ENCODE peak calls at places on chromosomes 16 and 17, in seven cellular contexts. G is prostate gland, H is neural progenitor cell, B is tibial artery, P is body of pancreas, E is psoas muscle, J is suprapubic skin. Y is an unnamed sample.

GRCh38 chr17:81511800-81512559 is 619 bp downstream of the ACTG1 start:
- DNase-seq in G (no peak), H (no peak), B (peak), P (no peak), E (peak), J (no peak), Y (no peak)

GRCh38 chr16:69405757-69406156 is 18.7 kb upstream of the CYB5B start:
- DNase-seq in G (peak), H (no peak), B (no peak), P (no peak), E (no peak), J (no peak), Y (no peak)

GRCh38 chr16:1177750-1178149 is 24.8 kb downstream of the CACNA1H start:
- DNase-seq in G (no peak), H (no peak), B (no peak), P (no peak), E (no peak), J (no peak), Y (no peak)

GRCh38 chr16:81329947-81330346 is 15.2 kb downstream of the GAN start:
- DNase-seq in G (no peak), H (no peak), B (no peak), P (no peak), E (no peak), J (no peak), Y (no peak)

GRCh38 chr16:68873635-68874471 is 30.5 kb downstream of the TANGO6 start:
- DNase-seq in G (no peak), H (peak), B (no peak), P (no peak), E (no peak), J (no peak), Y (no peak)

GRCh38 chr17:36918260-36918691 is 19.0 kb upstream of the LHX1 start:
- DNase-seq in G (no peak), H (peak), B (no peak), P (no peak), E (no peak), J (no peak), Y (no peak)

GRCh38 chr16:3728424-3729160 is 11.3 kb upstream of the TRAP1 start:
- DNase-seq in G (no peak), H (no peak), B (no peak), P (no peak), E (no peak), J (no peak), Y (no peak)

GRCh38 chr17:14067347-14067746 is 2.0 kb upstream of the COX10 start:
- DNase-seq in G (no peak), H (no peak), B (no peak), P (no peak), E (no peak), J (no peak), Y (no peak)

GRCh38 chr17:27858621-27859305 is 34.4 kb downstream of the LYRM9 start:
- DNase-seq in G (no peak), H (no peak), B (no peak), P (no peak), E (no peak), J (no peak), Y (no peak)

GRCh38 chr16:66365588-66365987 is 903 bp upstream of the CDH5 start:
- DNase-seq in G (no peak), H (no peak), B (peak), P (no peak), E (peak), J (no peak), Y (peak)

GRCh38 chr16:72493681-72494415 is 321.9 kb upstream of the PMFBP1 start:
- DNase-seq in G (no peak), H (no peak), B (no peak), P (no peak), E (no peak), J (no peak), Y (no peak)

GRCh38 chr16:47143677-47144558 is at the start of gene NETO2:
- DNase-seq in G (peak), H (peak), B (peak), P (peak), E (peak), J (no peak), Y (no peak)

GRCh38 chr17:62892870-62893338 is 73.1 kb upstream of the TANC2 start:
- DNase-seq in G (peak), H (no peak), B (peak), P (no peak), E (no peak), J (no peak), Y (peak)

GRCh38 chr16:66444049-66444481 is 17.0 kb downstream of the BEAN1 start:
- DNase-seq in G (no peak), H (peak), B (no peak), P (no peak), E (no peak), J (peak), Y (no peak)

GRCh38 chr16:70793851-70794502 is 7.0 kb downstream of the VAC14 start:
- DNase-seq in G (no peak), H (no peak), B (no peak), P (no peak), E (no peak), J (no peak), Y (no peak)

GRCh38 chr16:57134982-57135381 is 42.6 kb downstream of the CPNE2 start:
- DNase-seq in G (no peak), H (no peak), B (no peak), P (no peak), E (no peak), J (no peak), Y (no peak)

GRCh38 chr16:84941916-84942315 is 69.4 kb downstream of the ZDHHC7 start:
- DNase-seq in G (no peak), H (no peak), B (no peak), P (no peak), E (no peak), J (no peak), Y (no peak)

GRCh38 chr17:61416540-61417363 is 17.1 kb downstream of the TBX2 start:
- DNase-seq in G (peak), H (peak), B (peak), P (peak), E (peak), J (peak), Y (peak)

GRCh38 chr17:386145-386876 is 33.7 kb upstream of the RPH3AL start:
- DNase-seq in G (peak), H (peak), B (peak), P (peak), E (peak), J (peak), Y (peak)

GRCh38 chr17:64343833-64344637 is 46.6 kb downstream of the PECAM1 start:
- DNase-seq in G (peak), H (peak), B (peak), P (peak), E (peak), J (no peak), Y (peak)

GRCh38 chr16:52574105-52574437 is 27.1 kb upstream of the TOX3 start:
- DNase-seq in G (no peak), H (no peak), B (no peak), P (no peak), E (no peak), J (no peak), Y (no peak)

GRCh38 chr16:28984619-28985135 is at the start of gene LAT:
- DNase-seq in G (no peak), H (no peak), B (no peak), P (no peak), E (peak), J (no peak), Y (no peak)

GRCh38 chr16:71383054-71383773 is 24.7 kb downstream of the CALB2 start:
- DNase-seq in G (no peak), H (peak), B (no peak), P (no peak), E (no peak), J (no peak), Y (no peak)

GRCh38 chr17:40524243-40524965 is 23.0 kb upstream of the TNS4 start:
- DNase-seq in G (no peak), H (no peak), B (no peak), P (no peak), E (no peak), J (peak), Y (peak)

GRCh38 chr17:80871341-80871740 is 120.3 kb upstream of the CHMP6 start:
- DNase-seq in G (no peak), H (no peak), B (no peak), P (no peak), E (peak), J (no peak), Y (no peak)

GRCh38 chr17:58300336-58300735 is 19.6 kb upstream of the MPO start:
- DNase-seq in G (no peak), H (no peak), B (peak), P (no peak), E (no peak), J (no peak), Y (no peak)

GRCh38 chr16:1791943-1792812 is 1.3 kb downstream of the IGFALS start:
- DNase-seq in G (no peak), H (no peak), B (no peak), P (no peak), E (no peak), J (peak), Y (no peak)

GRCh38 chr17:9269350-9270035 is 248.2 kb downstream of the NTN1 start:
- DNase-seq in G (no peak), H (no peak), B (no peak), P (no peak), E (no peak), J (no peak), Y (no peak)

GRCh38 chr17:44115585-44116415 is 7.6 kb downstream of the HDAC5 start:
- DNase-seq in G (no peak), H (peak), B (no peak), P (no peak), E (peak), J (no peak), Y (no peak)

GRCh38 chr17:75001915-75002843 is 10.3 kb upstream of the MRPL58 start:
- DNase-seq in G (no peak), H (no peak), B (no peak), P (no peak), E (peak), J (no peak), Y (no peak)

GRCh38 chr17:19360772-19361171 is 1.8 kb downstream of the B9D1 start:
- DNase-seq in G (no peak), H (no peak), B (peak), P (no peak), E (no peak), J (no peak), Y (no peak)

GRCh38 chr17:61399131-61400057 is at the start of gene TBX2:
- DNase-seq in G (no peak), H (peak), B (peak), P (peak), E (peak), J (no peak), Y (peak)

DNA sequence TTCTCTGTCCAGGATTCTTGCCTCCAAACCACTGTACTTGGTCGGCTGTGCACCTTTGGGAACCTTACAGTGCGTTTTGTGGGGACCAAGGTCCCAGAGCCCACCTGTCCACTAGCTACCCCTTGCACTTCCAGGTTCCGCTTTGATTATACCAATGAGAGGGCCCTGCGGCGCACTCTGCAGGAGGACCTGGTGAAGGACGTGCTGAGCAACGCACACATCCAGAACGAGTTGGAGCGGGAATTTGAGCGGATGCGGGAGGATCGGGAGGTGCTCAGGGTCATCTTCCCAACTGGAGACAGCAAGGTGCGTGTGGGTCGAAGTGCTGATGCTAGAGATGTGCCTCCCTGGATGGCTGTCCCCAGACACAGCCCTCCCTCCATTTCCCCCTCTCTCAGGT is 18.8 kb downstream of the POLR2A start:
- DNase-seq in G (no peak), H (peak), B (no peak), P (no peak), E (no peak), J (no peak), Y (no peak)
- TF ChIP-seq CTCF in G (no peak), H (peak), B (no peak), P (no peak), E (no peak), J (no peak), Y (no peak)

GRCh38 chr17:78736526-78737079 is 45.5 kb downstream of the CYTH1 start:
- DNase-seq in G (peak), H (no peak), B (peak), P (peak), E (peak), J (peak), Y (peak)
- TF ChIP-seq CTCF in G (peak), H (no peak), B (no peak), P (no peak), E (no peak), J (no peak), Y (peak)

GRCh38 chr16:22352726-22353125 is 21.7 kb downstream of the CDR2 start:
- DNase-seq in G (no peak), H (no peak), B (no peak), P (no peak), E (no peak), J (no peak), Y (no peak)
- TF ChIP-seq CTCF in G (no peak), H (no peak), B (no peak), P (no peak), E (no peak), J (no peak), Y (no peak)

DNA sequence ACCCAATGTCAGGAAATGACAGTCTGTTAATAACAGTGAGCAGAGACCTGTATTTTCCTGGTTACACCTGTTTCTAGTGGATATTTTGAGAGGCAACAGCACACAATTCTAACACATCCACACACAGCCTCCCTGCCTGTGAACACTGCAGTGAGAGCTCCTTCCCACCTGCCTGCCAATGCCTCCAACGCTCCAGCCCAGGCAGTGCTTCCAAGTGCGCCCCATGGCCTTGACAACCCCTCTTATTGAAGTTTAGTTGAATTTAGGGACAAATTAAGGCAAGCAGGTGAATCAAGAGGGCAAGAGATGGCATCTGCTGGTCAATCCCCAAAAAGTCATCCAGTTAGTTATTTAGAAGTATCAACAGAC is 4.7 kb upstream of the MXRA7 start:
- DNase-seq in G (no peak), H (no peak), B (no peak), P (no peak), E (peak), J (no peak), Y (no peak)
- TF ChIP-seq CTCF in G (no peak), H (no peak), B (no peak), P (no peak), E (no peak), J (no peak), Y (no peak)

GRCh38 chr17:57001541-57001940 is 23.6 kb downstream of the SCPEP1 start:
- DNase-seq in G (no peak), H (no peak), B (no peak), P (no peak), E (no peak), J (no peak), Y (no peak)

GRCh38 chr17:57002904-57003303 is 25.0 kb downstream of the SCPEP1 start:
- DNase-seq in G (no peak), H (no peak), B (no peak), P (no peak), E (no peak), J (no peak), Y (no peak)

GRCh38 chr17:57008958-57009357 is 31.0 kb downstream of the SCPEP1 start:
- DNase-seq in G (no peak), H (no peak), B (no peak), P (no peak), E (no peak), J (no peak), Y (no peak)

GRCh38 chr17:57006040-57006439 is 28.1 kb downstream of the SCPEP1 start:
- DNase-seq in G (no peak), H (no peak), B (no peak), P (no peak), E (no peak), J (no peak), Y (no peak)

GRCh38 chr17:57004944-57005579 is 27.1 kb downstream of the SCPEP1 start:
- DNase-seq in G (no peak), H (peak), B (no peak), P (no peak), E (no peak), J (no peak), Y (no peak)
- TF ChIP-seq CTCF in G (no peak), H (peak), B (peak), P (peak), E (peak), J (no peak), Y (no peak)

GRCh38 chr16:9225527-9226316 is 134.3 kb downstream of the HAPSTR1 start:
- DNase-seq in G (no peak), H (peak), B (no peak), P (no peak), E (no peak), J (no peak), Y (no peak)
- TF ChIP-seq CTCF in G (no peak), H (peak), B (no peak), P (no peak), E (peak), J (no peak), Y (no peak)

DNA sequence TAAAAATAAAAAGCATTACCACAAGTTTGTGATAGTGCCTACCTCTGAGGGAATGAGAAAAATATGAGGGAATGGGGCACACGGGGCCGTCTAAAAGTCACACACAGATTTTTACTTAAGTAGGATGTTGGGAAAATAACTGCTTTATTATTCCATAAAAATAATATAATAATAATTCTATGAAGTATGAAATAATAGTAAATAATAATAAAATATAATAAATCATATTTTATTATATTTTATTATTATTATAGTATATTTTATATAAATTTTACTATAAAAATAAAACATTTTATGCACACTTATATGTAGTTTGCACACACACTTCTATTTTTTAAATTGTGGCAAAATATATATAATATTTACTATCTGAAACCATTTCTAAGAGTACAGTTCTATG is 92.3 kb downstream of the BMERB1 start:
- DNase-seq in G (no peak), H (no peak), B (no peak), P (no peak), E (no peak), J (no peak), Y (no peak)
- TF ChIP-seq CTCF in G (no peak), H (no peak), B (no peak), P (no peak), E (no peak), J (no peak), Y (no peak)

DNA sequence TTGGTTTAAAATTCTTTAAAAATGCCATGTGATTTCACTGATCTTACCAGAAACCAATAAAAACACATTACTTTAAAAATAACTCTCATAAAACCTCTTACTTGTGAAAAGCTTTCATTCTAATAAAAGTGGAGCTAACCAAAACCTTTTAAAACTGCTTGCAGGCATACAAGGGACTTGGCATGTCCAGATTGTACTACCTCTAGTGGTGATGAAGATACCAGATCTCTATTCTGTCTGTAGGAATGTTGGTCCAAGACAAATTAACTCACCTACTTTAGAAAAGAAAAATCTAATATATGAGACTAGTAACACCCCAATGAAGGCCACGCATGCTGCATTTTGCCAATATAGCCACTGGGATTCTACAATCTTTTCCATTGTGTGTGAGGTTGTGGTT is 151.0 kb upstream of the SALL1 start:
- DNase-seq in G (no peak), H (no peak), B (no peak), P (no peak), E (no peak), J (no peak), Y (no peak)
- TF ChIP-seq CTCF in G (no peak), H (no peak), B (no peak), P (no peak), E (no peak), J (no peak), Y (no peak)